ENCODE peak calls at places on chromosomes 16 and 17, in five cellular contexts. N is adrenal gland; X is mammary epithelial cell; Q is Peyer's patch; I is CD8-positive, alpha-beta memory T cell. T is an unnamed sample.

GRCh38 chr17:7932949-7933348 is 943 bp downstream of the CNTROB start:
- DNase-seq in N (no peak), X (peak; percentile 32), Q (no peak), I (no peak), T (peak; percentile 49)

GRCh38 chr16:29738514-29738913 is 7.3 kb downstream of the C16orf54 start:
- DNase-seq in N (no peak), X (no peak), Q (no peak), I (peak; percentile 38), T (no peak)

GRCh38 chr16:54026456-54026855 is 260.1 kb downstream of the IRX3 start:
- DNase-seq in N (no peak), X (no peak), Q (no peak), I (no peak), T (no peak)

GRCh38 chr17:62807812-62808575 is at the start of gene MARCHF10:
- DNase-seq in N (no peak), X (no peak), Q (no peak), I (no peak), T (no peak)

GRCh38 chr16:77739493-77739892 is 17.2 kb downstream of the NUDT7 start:
- DNase-seq in N (no peak), X (peak; percentile 48), Q (no peak), I (no peak), T (no peak)

GRCh38 chr16:69182730-69183416 is 4.1 kb upstream of the SNTB2 start:
- DNase-seq in N (no peak), X (peak; percentile 44), Q (no peak), I (no peak), T (no peak)

GRCh38 chr17:40097931-40098845 is 2.2 kb downstream of the NR1D1 start:
- DNase-seq in N (peak; percentile 93), X (peak; percentile 81), Q (no peak), I (no peak), T (peak; percentile 99)

GRCh38 chr17:76314392-76315227 is 6.5 kb upstream of the QRICH2 start:
- DNase-seq in N (no peak), X (no peak), Q (no peak), I (no peak), T (no peak)

GRCh38 chr16:2963611-2964415 is at the start of gene KREMEN2:
- DNase-seq in N (no peak), X (peak; percentile 51), Q (peak; percentile 41), I (peak; percentile 35), T (no peak)

GRCh38 chr16:4298761-4299522 is 16.9 kb upstream of the GLIS2 start:
- DNase-seq in N (peak; percentile 79), X (peak; percentile 88), Q (no peak), I (no peak), T (peak; percentile 92)

GRCh38 chr17:79322216-79323123 is 247.8 kb downstream of the ENGASE start:
- DNase-seq in N (no peak), X (no peak), Q (no peak), I (no peak), T (no peak)

GRCh38 chr16:29825145-29826044 is 5.1 kb downstream of the MVP start:
- DNase-seq in N (peak; percentile 77), X (peak; percentile 70), Q (no peak), I (no peak), T (peak; percentile 82)

GRCh38 chr16:69217433-69217832 is 30.5 kb downstream of the SNTB2 start:
- DNase-seq in N (no peak), X (peak; percentile 49), Q (no peak), I (no peak), T (peak; percentile 76)

GRCh38 chr16:30076276-30076791 is 540 bp downstream of the PPP4C start:
- DNase-seq in N (peak; percentile 53), X (peak; percentile 42), Q (no peak), I (no peak), T (peak; percentile 32)

GRCh38 chr16:81466351-81466960 is 21.8 kb downstream of the CMIP start:
- DNase-seq in N (no peak), X (no peak), Q (no peak), I (no peak), T (no peak)

GRCh38 chr17:50096092-50096491 is 941 bp downstream of the PDK2 start:
- DNase-seq in N (no peak), X (peak; percentile 10), Q (no peak), I (no peak), T (no peak)

GRCh38 chr17:41140360-41141132 is at the start of gene KRTAP4-6:
- DNase-seq in N (no peak), X (peak; percentile 93), Q (no peak), I (no peak), T (no peak)

GRCh38 chr17:1005361-1005946 is 8.5 kb downstream of the TIMM22 start:
- DNase-seq in N (peak; percentile 89), X (no peak), Q (no peak), I (no peak), T (no peak)

GRCh38 chr17:69870751-69871199 is 204.2 kb upstream of the KCNJ16 start:
- DNase-seq in N (no peak), X (peak; percentile 79), Q (no peak), I (no peak), T (no peak)

GRCh38 chr17:45240905-45241314 is 19.2 kb downstream of the FMNL1 start:
- DNase-seq in N (no peak), X (no peak), Q (no peak), I (no peak), T (no peak)
- H3K4me3 ChIP-seq in N (no peak overlapping the region), X (no peak overlapping the region), Q (no peak overlapping the region), I (no peak overlapping the region), T (no peak overlapping the region)

GRCh38 chr16:311725-312124 is 28.8 kb downstream of the PDIA2 start:
- DNase-seq in N (no peak), X (no peak), Q (no peak), I (no peak), T (no peak)

GRCh38 chr16:317583-317982 is 34.6 kb downstream of the PDIA2 start:
- DNase-seq in N (no peak), X (no peak), Q (no peak), I (no peak), T (no peak)

GRCh38 chr16:316741-317464 is 33.9 kb downstream of the PDIA2 start:
- DNase-seq in N (no peak), X (no peak), Q (no peak), I (no peak), T (no peak)

GRCh38 chr16:318628-319027 is 33.9 kb downstream of the AXIN1 start:
- DNase-seq in N (no peak), X (no peak), Q (no peak), I (no peak), T (no peak)

GRCh38 chr16:314351-314750 is 31.4 kb downstream of the PDIA2 start:
- DNase-seq in N (no peak), X (no peak), Q (no peak), I (no peak), T (no peak)
- H3K27ac ChIP-seq in N (no peak overlapping the region), X (no peak overlapping the region), Q (no peak overlapping the region), I (no peak overlapping the region), T (no peak overlapping the region)

GRCh38 chr16:83803811-83804210 is 4.0 kb upstream of the HSBP1 start:
- DNase-seq in N (no peak), X (no peak), Q (no peak), I (no peak), T (no peak)

GRCh38 chr16:83802135-83802534 is 5.6 kb upstream of the HSBP1 start:
- DNase-seq in N (no peak), X (peak; percentile 78), Q (no peak), I (no peak), T (no peak)

GRCh38 chr16:83799336-83799735 is 8.4 kb upstream of the HSBP1 start:
- DNase-seq in N (no peak), X (no peak), Q (no peak), I (no peak), T (no peak)

GRCh38 chr16:83804366-83804765 is 3.4 kb upstream of the HSBP1 start:
- DNase-seq in N (no peak), X (no peak), Q (no peak), I (no peak), T (no peak)

DNA sequence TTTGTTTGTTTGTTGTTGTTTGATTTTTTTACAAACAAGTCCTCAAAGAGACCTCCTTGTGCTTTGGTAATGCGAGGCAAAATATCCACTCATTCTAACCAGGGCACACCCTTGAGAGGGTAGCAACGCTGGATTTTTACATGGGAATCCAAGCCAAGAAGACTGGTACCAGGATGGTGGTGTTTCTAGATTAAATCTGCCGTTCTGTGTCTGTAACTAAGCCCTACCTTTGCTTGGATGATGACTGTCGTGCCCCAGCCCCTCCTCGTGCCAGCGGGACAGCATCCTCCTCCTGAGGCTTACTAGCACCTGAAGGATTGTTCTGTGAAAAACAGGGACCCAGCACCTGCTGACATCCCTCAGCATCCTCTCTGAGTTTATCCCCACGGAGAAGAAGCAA is 5.2 kb upstream of the HSBP1 start:
- DNase-seq in N (no peak), X (no peak), Q (no peak), I (no peak), T (no peak)
- H3K4me3 ChIP-seq in N (peak overlapping the region; percentile 3), X (no peak overlapping the region), Q (no peak overlapping the region), I (no peak overlapping the region), T (no peak overlapping the region)

GRCh38 chr16:85445779-85446222 is 167.3 kb upstream of the GSE1 start:
- DNase-seq in N (no peak), X (no peak), Q (no peak), I (no peak), T (no peak)
- H3K27ac ChIP-seq in N (no peak overlapping the region), X (no peak overlapping the region), Q (peak overlapping the region; percentile 19), I (no peak overlapping the region), T (no peak overlapping the region)